ENCODE peak calls at places on chromosome 14, in eight cellular contexts. L is PC-9, M is right atrium auricular region, I is H1, S is stomach, Y is heart left ventricle, Z is small intestine, F is right cardiac atrium. P is an unnamed sample. For H3K4me1, the result is how much of the 10 kb centered on the place peaks cover.

GRCh38 chr14:69760810-69761209 is 6.1 kb upstream of the SRSF5 start:
- DNase-seq in Y (no peak), L (no peak), Z (no peak), I (no peak), S (no peak), M (no peak), F (no peak), P (no peak)

GRCh38 chr14:85482549-85482948 is 47.4 kb upstream of the FLRT2 start:
- DNase-seq in S (peak), F (no peak), Z (no peak), M (no peak), Y (no peak), I (no peak), L (no peak), P (no peak)

GRCh38 chr14:100691395-100692025 is 35.2 kb upstream of the DLK1 start:
- DNase-seq in Y (no peak), S (no peak), L (no peak), I (no peak), Z (no peak), M (no peak), F (peak), P (no peak)

GRCh38 chr14:87461704-87462103 is 531.3 kb downstream of the GALC start:
- DNase-seq in Y (no peak), I (no peak), L (no peak), F (no peak), M (no peak), S (no peak), Z (no peak), P (no peak)

GRCh38 chr14:38838049-38838978 is 264.7 kb downstream of the SEC23A start:
- DNase-seq in Y (no peak), L (no peak), M (no peak), I (no peak), Z (no peak), F (no peak), S (no peak), P (no peak)

GRCh38 chr14:68569546-68569908 is 223.3 kb downstream of the ZFP36L1 start:
- DNase-seq in S (no peak), Z (no peak), Y (no peak), I (no peak), F (no peak), L (no peak), M (no peak), P (no peak)

GRCh38 chr14:20652996-20653975 is 11.8 kb upstream of the OR6S1 start:
- DNase-seq in I (peak), Y (no peak), F (no peak), S (no peak), M (peak), Z (no peak), L (no peak), P (peak)

GRCh38 chr14:49420201-49420600 is 166.0 kb downstream of the RPS29 start:
- DNase-seq in S (no peak), Z (no peak), L (no peak), M (no peak), F (no peak), I (no peak), Y (no peak), P (no peak)

GRCh38 chr14:38662781-38663180 is 406.9 kb upstream of the CLEC14A start:
- DNase-seq in Y (no peak), Z (no peak), F (no peak), L (peak), M (no peak), S (no peak), I (no peak), P (no peak)

GRCh38 chr14:93930989-93931307 is 3.8 kb downstream of the FAM181A start:
- DNase-seq in S (no peak), L (no peak), Y (no peak), Z (no peak), M (no peak), I (no peak), F (no peak), P (no peak)

GRCh38 chr14:93929048-93929535 is 1.9 kb downstream of the FAM181A start:
- DNase-seq in Z (no peak), F (no peak), Y (no peak), I (no peak), L (no peak), M (no peak), S (no peak), P (no peak)

GRCh38 chr14:93928184-93929047 is 1.3 kb downstream of the FAM181A start:
- DNase-seq in L (no peak), F (no peak), Z (no peak), M (no peak), S (no peak), Y (no peak), I (no peak), P (no peak)

GRCh38 chr14:93929657-93930056 is 2.5 kb downstream of the FAM181A start:
- DNase-seq in Z (no peak), I (no peak), Y (no peak), F (no peak), S (no peak), M (no peak), L (no peak), P (no peak)

DNA sequence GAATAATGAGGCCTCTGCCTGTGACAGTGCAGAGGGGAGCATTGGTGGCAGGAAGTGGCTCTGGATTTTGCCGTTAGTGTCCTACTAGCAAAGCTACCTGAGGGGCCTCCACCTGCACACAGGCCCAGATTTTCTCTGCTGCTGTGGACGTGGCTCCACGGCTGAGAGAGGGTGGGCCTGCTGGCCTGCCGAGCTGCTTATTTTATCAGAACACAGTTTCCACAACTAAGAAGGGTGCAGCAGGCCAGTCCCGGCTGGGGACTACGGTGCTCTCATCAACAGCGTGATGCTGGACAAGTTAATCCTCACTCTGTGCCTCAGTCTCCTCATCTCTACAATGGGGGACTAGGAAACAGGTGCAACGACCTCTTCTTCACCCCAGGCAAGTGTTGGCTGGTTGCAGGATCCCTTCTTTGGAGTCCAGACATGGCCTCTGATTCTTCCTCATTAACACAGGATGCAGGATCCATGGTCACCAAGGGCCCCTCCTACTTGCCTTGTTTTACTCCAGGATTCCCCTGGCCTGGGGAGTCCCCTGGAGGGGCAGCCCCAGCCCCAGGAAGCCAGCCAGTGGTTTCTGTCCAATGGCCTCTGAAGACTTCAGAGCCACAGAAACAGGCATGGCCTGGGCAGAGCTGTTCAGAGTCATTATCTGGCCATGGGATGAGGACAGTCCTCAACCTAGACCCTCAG is 3.3 kb downstream of the FAM181A start:
- DNase-seq in S (no peak), M (no peak), F (peak), I (no peak), Y (no peak), L (no peak), Z (no peak), P (no peak)
- H3K4me3 ChIP-seq in S (no peak), M (no peak), F (no peak), I (no peak), Y (no peak), L (no peak), Z (no peak), P (no peak)

GRCh38 chr14:52025952-52026510 is 36.7 kb downstream of the RTRAF start:
- DNase-seq in I (no peak), L (no peak), M (no peak), Y (no peak), S (no peak), F (no peak), Z (no peak), P (no peak)
- H3K4me1 ChIP-seq in I (under half), L (under half), M (under half), Y (half or more), S (under half), F (under half), Z (under half), P (under half)

GRCh38 chr14:77543240-77543551 is 44.6 kb upstream of the ISM2 start:
- DNase-seq in S (no peak), Z (no peak), L (no peak), F (no peak), M (no peak), Y (no peak), I (no peak), P (no peak)
- H3K4me3 ChIP-seq in S (no peak), Z (no peak), L (no peak), F (no peak), M (no peak), Y (no peak), I (no peak), P (no peak)

DNA sequence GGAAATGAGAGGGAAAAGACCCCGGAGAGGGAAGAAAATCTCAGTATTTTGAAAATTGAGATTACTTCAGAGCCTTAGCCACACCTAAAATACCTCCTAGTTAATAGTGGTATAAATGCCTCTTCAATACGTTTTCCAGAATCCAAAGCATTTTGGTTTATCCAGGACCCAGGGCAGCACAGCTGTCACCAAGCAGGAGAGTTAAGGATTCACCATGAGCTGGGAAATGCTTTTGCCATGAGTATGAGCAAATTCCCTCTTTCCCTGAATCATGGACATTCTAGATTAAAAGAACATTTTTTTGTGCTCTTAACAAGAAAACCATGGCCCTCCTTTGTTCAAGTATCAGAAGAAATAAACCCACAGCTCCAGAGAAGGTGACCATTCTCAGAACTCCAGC is 21.8 kb upstream of the RTRAF start:
- DNase-seq in S (no peak), F (no peak), I (no peak), Z (no peak), Y (no peak), L (no peak), M (no peak), P (no peak)
- H3K4me1 ChIP-seq in S (under half), F (under half), I (under half), Z (under half), Y (under half), L (under half), M (under half), P (under half)

DNA sequence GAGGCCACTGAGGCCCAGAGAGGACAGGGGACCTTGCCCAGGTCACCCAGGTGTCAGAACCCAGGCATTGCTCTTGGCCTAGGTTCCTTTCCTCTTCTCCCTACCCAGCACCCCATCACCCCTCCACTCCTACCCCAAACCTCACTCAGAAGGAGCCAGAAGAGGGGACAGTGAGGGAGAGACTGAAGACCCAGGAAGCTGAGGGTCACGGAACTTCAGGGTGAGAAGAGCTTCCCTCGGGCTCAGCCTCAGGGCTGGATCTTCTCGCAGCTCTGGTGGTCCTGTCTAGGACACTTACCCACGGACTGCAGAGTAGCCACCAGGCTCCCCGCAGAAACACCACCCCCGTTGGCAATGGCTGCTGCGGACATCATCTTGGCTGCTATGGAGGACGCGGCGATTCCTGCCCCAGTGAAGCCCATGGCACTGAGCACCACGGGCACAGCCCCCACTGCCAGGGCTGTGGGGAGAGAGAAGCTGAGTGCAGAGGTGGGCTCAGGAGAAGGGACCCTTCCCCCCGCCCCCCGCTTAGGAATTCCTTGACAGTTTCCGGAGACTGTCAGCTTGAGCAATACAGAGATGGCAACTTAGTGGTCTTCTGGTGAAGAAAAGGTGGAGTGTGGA is 1.1 kb downstream of the IFI27L2 start:
- DNase-seq in Y (no peak), L (no peak), Z (no peak), I (peak), F (peak), S (peak), M (peak), P (peak)
- H3K4me3 ChIP-seq in Y (no peak), L (no peak), Z (no peak), I (peak), F (no peak), S (peak), M (no peak), P (no peak)

GRCh38 chr14:64503184-64503433 is 529 bp downstream of the ZBTB25 start:
- DNase-seq in L (no peak), F (no peak), Y (no peak), S (no peak), M (no peak), Z (no peak), I (no peak), P (no peak)
- H3K4me1 ChIP-seq in L (under half), F (under half), Y (half or more), S (under half), M (under half), Z (under half), I (under half), P (under half)

GRCh38 chr14:91245029-91245428 is 525 bp upstream of the GPR68 start:
- DNase-seq in L (no peak), Z (peak), I (no peak), S (no peak), F (no peak), M (no peak), Y (no peak), P (no peak)

GRCh38 chr14:91241848-91242247 is 2.7 kb downstream of the GPR68 start:
- DNase-seq in S (no peak), F (no peak), I (no peak), L (no peak), M (no peak), Y (no peak), Z (no peak), P (no peak)

GRCh38 chr14:91244501-91244901 is at the start of gene GPR68:
- DNase-seq in S (peak), Z (no peak), I (peak), M (peak), Y (peak), L (no peak), F (peak), P (peak)

GRCh38 chr14:91242635-91243034 is 1.9 kb downstream of the GPR68 start:
- DNase-seq in Y (no peak), I (no peak), S (no peak), Z (no peak), F (no peak), L (no peak), M (no peak), P (no peak)

DNA sequence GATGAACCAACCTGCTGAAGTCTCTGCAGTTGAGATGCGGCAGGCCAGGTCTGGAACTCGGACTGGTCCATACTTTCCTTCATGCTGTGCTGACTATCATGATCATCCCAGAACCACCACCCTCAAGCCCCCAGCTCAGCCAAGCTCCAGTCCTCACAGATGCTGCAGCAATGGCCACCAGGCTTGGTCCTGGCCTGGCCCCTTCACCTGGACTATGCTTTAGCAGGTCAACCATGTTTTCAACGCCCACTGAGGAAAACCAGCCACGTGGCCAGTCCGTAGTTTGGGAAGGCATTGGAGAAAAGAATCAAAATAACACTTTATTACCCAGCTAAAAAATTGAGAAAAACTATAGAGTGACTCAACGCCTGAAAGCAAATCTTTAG is 1.4 kb downstream of the GPR68 start:
- DNase-seq in Y (no peak), I (no peak), M (no peak), L (no peak), Z (no peak), F (no peak), S (no peak), P (no peak)
- H3K4me3 ChIP-seq in Y (no peak), I (no peak), M (no peak), L (no peak), Z (peak), F (no peak), S (peak), P (no peak)